ENCODE peak calls at places on chromosomes 2 and 18, in six cellular contexts. W is small intestine; O is dermis microvascular lymphatic vessel endothelial cell; P is activated CD8-positive, alpha-beta memory T cell treated with anti-CD3 and anti-CD28 coated beads for 48 hours; R is nephron progenitor cell; I is H7. Z is an unnamed sample.
A peak's percentile ranks its signal among the peaks of the same experiment; 100 is the strongest.

GRCh38 chr2:229335349-229335748 is 64.3 kb upstream of the PID1 start:
- DNase-seq in O (no peak), I (no peak), W (no peak), P (no peak), R (no peak), Z (no peak)

GRCh38 chr2:235091983-235092382 is 140.2 kb downstream of the SH3BP4 start:
- DNase-seq in W (no peak), R (no peak), P (no peak), O (no peak), I (no peak), Z (no peak)

GRCh38 chr2:26678026-26678425 is 14.5 kb upstream of the KCNK3 start:
- DNase-seq in P (no peak), W (no peak), I (no peak), O (no peak), R (no peak), Z (no peak)

GRCh38 chr2:208304695-208305094 is 38.6 kb downstream of the PIKFYVE start:
- DNase-seq in P (no peak), I (no peak), R (no peak), W (no peak), O (no peak), Z (no peak)

GRCh38 chr2:143823856-143824255 is 694.6 kb downstream of the ARHGAP15 start:
- DNase-seq in P (no peak), R (no peak), I (no peak), W (no peak), O (no peak), Z (no peak)

GRCh38 chr18:50099725-50100414 is 95.1 kb downstream of the MYO5B start:
- DNase-seq in R (no peak), W (peak; percentile 37), O (no peak), I (no peak), P (no peak), Z (peak; percentile 45)

GRCh38 chr18:9475643-9476580 is 599 bp downstream of the RALBP1 start:
- DNase-seq in R (no peak), P (peak; percentile 42), W (peak; percentile 38), I (no peak), O (peak; percentile 43), Z (peak; percentile 46)

GRCh38 chr2:12766421-12766879 is 49.7 kb downstream of the TRIB2 start:
- DNase-seq in W (no peak), R (no peak), O (no peak), I (no peak), P (no peak), Z (no peak)

GRCh38 chr2:199488772-199489400 is 31.1 kb upstream of the SATB2 start:
- DNase-seq in R (peak; percentile 64), W (peak; percentile 67), O (peak; percentile 53), I (peak; percentile 83), P (no peak), Z (peak; percentile 53)

GRCh38 chr2:6524678-6525367 is 340.9 kb downstream of the CMPK2 start:
- DNase-seq in W (no peak), P (no peak), R (no peak), I (no peak), O (no peak), Z (peak; percentile 37)

GRCh38 chr2:190524928-190525327 is 9.6 kb downstream of the NEMP2 start:
- DNase-seq in O (no peak), P (no peak), I (no peak), W (no peak), R (no peak), Z (no peak)

GRCh38 chr2:34578641-34579040 is 979.5 kb upstream of the FAM98A start:
- DNase-seq in P (no peak), I (no peak), O (no peak), R (no peak), W (no peak), Z (no peak)

GRCh38 chr2:12274591-12274990 is 442.1 kb upstream of the TRIB2 start:
- DNase-seq in O (no peak), P (no peak), W (no peak), R (no peak), I (no peak), Z (no peak)